ENCODE peak calls at places on chromosomes 3 and 15, in four cellular contexts. One of them, this sample, is unnamed.

GRCh38 chr3:111764645-111765091 is 94.4 kb upstream of the PHLDB2 start:
- DNase-seq in MM.1S: no peak
- DNase-seq in SK-N-SH: no peak
- DNase-seq in GM23248: peak; percentile 81
- DNase-seq in this sample: no peak

GRCh38 chr15:97547381-97547780 is 413.1 kb upstream of the ARRDC4 start:
- DNase-seq in MM.1S: no peak
- DNase-seq in GM23248: no peak
- DNase-seq in SK-N-SH: no peak
- DNase-seq in this sample: no peak

GRCh38 chr3:52061116-52061910 is 4.9 kb upstream of the DUSP7 start:
- DNase-seq in MM.1S: no peak
- DNase-seq in GM23248: peak; percentile 33
- DNase-seq in SK-N-SH: no peak
- DNase-seq in this sample: no peak

GRCh38 chr3:161412117-161412516 is 40.8 kb upstream of the SPTSSB start:
- DNase-seq in MM.1S: no peak
- DNase-seq in GM23248: no peak
- DNase-seq in SK-N-SH: no peak
- DNase-seq in this sample: no peak

GRCh38 chr3:104291437-104291851 is 1075.3 kb upstream of the ALCAM start:
- DNase-seq in MM.1S: peak; percentile 52
- DNase-seq in GM23248: peak; percentile 42
- DNase-seq in SK-N-SH: no peak
- DNase-seq in this sample: peak; percentile 15

GRCh38 chr15:58015565-58015964 is 49.9 kb downstream of the ALDH1A2 start:
- DNase-seq in GM23248: peak; percentile 77
- DNase-seq in MM.1S: no peak
- DNase-seq in SK-N-SH: no peak
- DNase-seq in this sample: no peak

GRCh38 chr15:58486564-58486963 is 54.8 kb downstream of the LIPC start:
- DNase-seq in GM23248: no peak
- DNase-seq in SK-N-SH: no peak
- DNase-seq in MM.1S: no peak
- DNase-seq in this sample: no peak

GRCh38 chr3:85312326-85312725 is 353.5 kb downstream of the CADM2 start:
- DNase-seq in GM23248: no peak
- DNase-seq in MM.1S: no peak
- DNase-seq in SK-N-SH: no peak
- DNase-seq in this sample: no peak

GRCh38 chr15:36175781-36176211 is 403.6 kb upstream of the CDIN1 start:
- DNase-seq in GM23248: no peak
- DNase-seq in SK-N-SH: peak; percentile 4
- DNase-seq in MM.1S: no peak
- DNase-seq in this sample: no peak

GRCh38 chr15:77632760-77633133 is at the start of gene LINGO1:
- DNase-seq in MM.1S: no peak
- DNase-seq in SK-N-SH: no peak
- DNase-seq in GM23248: peak; percentile 50
- DNase-seq in this sample: no peak

GRCh38 chr3:177281292-177281942 is 84.1 kb upstream of the TBL1XR1 start:
- DNase-seq in GM23248: no peak
- DNase-seq in SK-N-SH: no peak
- DNase-seq in MM.1S: no peak
- DNase-seq in this sample: peak; percentile 82

GRCh38 chr3:139745831-139746230 is 68.1 kb upstream of the NMNAT3 start:
- DNase-seq in MM.1S: no peak
- DNase-seq in GM23248: peak; percentile 41
- DNase-seq in SK-N-SH: no peak
- DNase-seq in this sample: no peak

GRCh38 chr3:54476876-54477275 is 354.5 kb downstream of the CACNA2D3 start:
- DNase-seq in MM.1S: no peak
- DNase-seq in GM23248: no peak
- DNase-seq in SK-N-SH: no peak
- DNase-seq in this sample: no peak

GRCh38 chr15:78209646-78210348 is 24.6 kb downstream of the ACSBG1 start:
- DNase-seq in MM.1S: no peak
- DNase-seq in GM23248: no peak
- DNase-seq in SK-N-SH: no peak
- DNase-seq in this sample: no peak

GRCh38 chr15:91678003-91678402 is 175.5 kb upstream of the SLCO3A1 start:
- DNase-seq in MM.1S: no peak
- DNase-seq in SK-N-SH: no peak
- DNase-seq in GM23248: peak; percentile 12
- DNase-seq in this sample: no peak

GRCh38 chr15:36926422-36926815 is 173.9 kb downstream of the MEIS2 start:
- DNase-seq in SK-N-SH: no peak
- DNase-seq in GM23248: no peak
- DNase-seq in MM.1S: no peak
- DNase-seq in this sample: no peak

GRCh38 chr15:78149805-78150751 is 916 bp downstream of the IDH3A start:
- DNase-seq in GM23248: no peak
- DNase-seq in SK-N-SH: no peak
- DNase-seq in MM.1S: peak; percentile 24
- DNase-seq in this sample: peak; percentile 44

GRCh38 chr3:161273589-161274218 is 52.6 kb downstream of the NMD3 start:
- DNase-seq in MM.1S: peak; percentile 66
- DNase-seq in SK-N-SH: peak; percentile 6
- DNase-seq in GM23248: peak; percentile 66
- DNase-seq in this sample: peak; percentile 60

GRCh38 chr15:85411992-85412538 is 31.7 kb downstream of the AKAP13 start:
- DNase-seq in MM.1S: no peak
- DNase-seq in GM23248: peak; percentile 68
- DNase-seq in SK-N-SH: no peak
- DNase-seq in this sample: no peak

GRCh38 chr3:38127611-38128302 is 9.2 kb downstream of the ACAA1 start:
- DNase-seq in GM23248: no peak
- DNase-seq in MM.1S: no peak
- DNase-seq in SK-N-SH: no peak
- DNase-seq in this sample: no peak

GRCh38 chr3:154799801-154800200 is 280.3 kb upstream of the MME start:
- DNase-seq in GM23248: peak; percentile 32
- DNase-seq in SK-N-SH: no peak
- DNase-seq in MM.1S: no peak
- DNase-seq in this sample: no peak

GRCh38 chr15:28994830-28995180 is 109.0 kb downstream of the APBA2 start:
- DNase-seq in GM23248: no peak
- DNase-seq in SK-N-SH: no peak
- DNase-seq in MM.1S: no peak
- DNase-seq in this sample: no peak

GRCh38 chr15:28992996-28993719 is 107.4 kb downstream of the APBA2 start:
- DNase-seq in MM.1S: no peak
- DNase-seq in GM23248: no peak
- DNase-seq in SK-N-SH: no peak
- DNase-seq in this sample: no peak

GRCh38 chr15:28993720-28994053 is 107.9 kb downstream of the APBA2 start:
- DNase-seq in GM23248: no peak
- DNase-seq in SK-N-SH: no peak
- DNase-seq in MM.1S: no peak
- DNase-seq in this sample: no peak

GRCh38 chr15:28995193-28995592 is 109.4 kb downstream of the APBA2 start:
- DNase-seq in MM.1S: no peak
- DNase-seq in SK-N-SH: no peak
- DNase-seq in GM23248: no peak
- DNase-seq in this sample: no peak

GRCh38 chr15:28994142-28994829 is 108.5 kb downstream of the APBA2 start:
- DNase-seq in SK-N-SH: no peak
- DNase-seq in GM23248: no peak
- DNase-seq in MM.1S: no peak
- DNase-seq in this sample: no peak
- TF ChIP-seq EZH2phosphoT487 in SK-N-SH: no peak
- TF ChIP-seq EZH2phosphoT487 in GM23248: no peak
- TF ChIP-seq EZH2phosphoT487 in MM.1S: no peak
- TF ChIP-seq EZH2phosphoT487 in this sample: no peak

GRCh38 chr3:128588147-128588546 is 62.5 kb downstream of the RPN1 start:
- DNase-seq in SK-N-SH: no peak
- DNase-seq in GM23248: no peak
- DNase-seq in MM.1S: no peak
- DNase-seq in this sample: no peak

GRCh38 chr3:128585974-128586373 is 64.6 kb downstream of the RPN1 start:
- DNase-seq in SK-N-SH: no peak
- DNase-seq in MM.1S: no peak
- DNase-seq in GM23248: peak; percentile 75
- DNase-seq in this sample: no peak

GRCh38 chr3:128587391-128587790 is 63.2 kb downstream of the RPN1 start:
- DNase-seq in SK-N-SH: no peak
- DNase-seq in GM23248: no peak
- DNase-seq in MM.1S: no peak
- DNase-seq in this sample: no peak

GRCh38 chr3:128584412-128585020 is 66.1 kb downstream of the RPN1 start:
- DNase-seq in GM23248: peak; percentile 93
- DNase-seq in SK-N-SH: peak; percentile 94
- DNase-seq in MM.1S: peak; percentile 86
- DNase-seq in this sample: peak; percentile 38

DNA sequence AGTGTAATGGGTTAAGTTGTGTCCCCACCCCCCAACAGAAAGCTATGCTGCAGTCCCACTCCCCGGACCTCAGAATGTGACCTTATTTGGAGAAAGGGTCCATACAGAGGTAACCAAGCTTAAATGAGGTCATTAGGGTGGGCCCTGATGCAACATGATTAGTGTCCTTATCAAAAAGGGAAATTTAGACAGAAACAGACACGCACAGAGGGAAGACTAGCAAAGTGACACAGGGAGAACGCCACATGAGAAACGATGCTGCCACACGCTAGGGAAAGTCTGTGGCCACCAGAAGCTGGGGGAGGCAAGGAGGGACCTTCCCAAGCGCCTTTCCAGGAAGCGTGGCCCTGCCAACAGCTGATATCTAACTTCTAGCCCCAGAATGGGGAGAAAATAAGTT is 65.4 kb downstream of the RPN1 start:
- DNase-seq in GM23248: no peak
- DNase-seq in MM.1S: no peak
- DNase-seq in SK-N-SH: no peak
- DNase-seq in this sample: no peak
- H3K9me2 ChIP-seq in GM23248: no peaks in the 10 kb centered on the region
- H3K9me2 ChIP-seq in MM.1S: no peaks in the 10 kb centered on the region
- H3K9me2 ChIP-seq in SK-N-SH: no peaks in the 10 kb centered on the region
- H3K9me2 ChIP-seq in this sample: no peaks in the 10 kb centered on the region

GRCh38 chr3:188214442-188214841 is 60.5 kb downstream of the LPP start:
- DNase-seq in SK-N-SH: no peak
- DNase-seq in MM.1S: no peak
- DNase-seq in GM23248: no peak
- DNase-seq in this sample: peak; percentile 82
- H3K4me1 ChIP-seq in SK-N-SH: peaks cover 21% of the 10 kb centered on the region
- H3K4me1 ChIP-seq in MM.1S: no peaks in the 10 kb centered on the region
- H3K4me1 ChIP-seq in GM23248: peaks cover 15% of the 10 kb centered on the region
- H3K4me1 ChIP-seq in this sample: peaks cover 80% of the 10 kb centered on the region

DNA sequence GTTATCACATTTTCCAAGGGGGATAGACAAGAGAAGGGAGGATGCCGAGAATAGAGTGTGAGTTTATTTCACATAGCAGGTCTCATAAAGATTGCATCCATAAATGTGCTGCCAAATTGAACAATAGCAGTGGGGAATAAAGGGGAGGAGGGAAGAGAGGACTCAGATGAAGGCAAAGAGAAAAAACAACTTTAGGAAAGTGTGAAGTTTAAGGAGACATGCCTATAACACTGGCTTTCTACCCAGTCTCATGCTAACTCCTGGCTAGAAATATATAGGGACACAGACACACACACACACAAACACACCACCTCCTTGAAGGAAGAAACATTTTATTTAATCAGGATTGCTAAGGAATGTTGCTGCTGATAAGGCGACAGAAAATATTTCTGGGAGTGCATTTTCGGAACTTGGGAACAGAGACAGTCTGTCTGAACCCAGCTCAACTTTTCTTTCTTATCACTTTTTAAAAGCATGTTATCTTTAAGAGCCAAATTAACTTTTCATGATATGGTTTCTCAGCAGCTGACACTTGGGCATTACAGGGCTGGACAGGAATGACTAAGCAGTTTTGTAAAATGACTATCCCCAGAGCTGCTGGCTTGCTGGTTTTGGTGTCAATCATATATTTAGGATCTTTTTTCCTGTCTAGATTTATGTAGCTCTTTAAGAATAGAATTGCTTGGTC is 402.6 kb downstream of the RBMS3 start:
- DNase-seq in MM.1S: no peak
- DNase-seq in GM23248: peak; percentile 67
- DNase-seq in SK-N-SH: no peak
- DNase-seq in this sample: no peak
- TF ChIP-seq EZH2phosphoT487 in MM.1S: no peak
- TF ChIP-seq EZH2phosphoT487 in GM23248: no peak
- TF ChIP-seq EZH2phosphoT487 in SK-N-SH: no peak
- TF ChIP-seq EZH2phosphoT487 in this sample: no peak

GRCh38 chr3:41163399-41163798 is 35.9 kb upstream of the CTNNB1 start:
- DNase-seq in MM.1S: no peak
- DNase-seq in SK-N-SH: no peak
- DNase-seq in GM23248: no peak
- DNase-seq in this sample: no peak
- H3K9me2 ChIP-seq in MM.1S: no peaks in the 10 kb centered on the region
- H3K9me2 ChIP-seq in SK-N-SH: no peaks in the 10 kb centered on the region
- H3K9me2 ChIP-seq in GM23248: no peaks in the 10 kb centered on the region
- H3K9me2 ChIP-seq in this sample: no peaks in the 10 kb centered on the region

GRCh38 chr3:133478624-133479023 is 78.8 kb downstream of the BFSP2 start:
- DNase-seq in MM.1S: no peak
- DNase-seq in GM23248: no peak
- DNase-seq in SK-N-SH: no peak
- DNase-seq in this sample: no peak

GRCh38 chr3:133477497-133477896 is 77.6 kb downstream of the BFSP2 start:
- DNase-seq in MM.1S: peak; percentile 93
- DNase-seq in SK-N-SH: no peak
- DNase-seq in GM23248: no peak
- DNase-seq in this sample: peak; percentile 95

GRCh38 chr3:133475245-133476010 is 75.6 kb downstream of the BFSP2 start:
- DNase-seq in SK-N-SH: no peak
- DNase-seq in MM.1S: peak; percentile 95
- DNase-seq in GM23248: no peak
- DNase-seq in this sample: peak; percentile 95

GRCh38 chr3:133479401-133479800 is 79.5 kb downstream of the BFSP2 start:
- DNase-seq in GM23248: no peak
- DNase-seq in MM.1S: peak; percentile 68
- DNase-seq in SK-N-SH: no peak
- DNase-seq in this sample: no peak

GRCh38 chr3:133476971-133477375 is 77.1 kb downstream of the BFSP2 start:
- DNase-seq in GM23248: no peak
- DNase-seq in SK-N-SH: no peak
- DNase-seq in MM.1S: no peak
- DNase-seq in this sample: peak; percentile 72
- H3K4me1 ChIP-seq in GM23248: no peaks in the 10 kb centered on the region
- H3K4me1 ChIP-seq in SK-N-SH: no peaks in the 10 kb centered on the region
- H3K4me1 ChIP-seq in MM.1S: peaks cover 74% of the 10 kb centered on the region
- H3K4me1 ChIP-seq in this sample: peaks cover 85% of the 10 kb centered on the region

This sample was measured in OCI-LY7.